ENCODE peak calls at places on chromosomes 2 and 18, in seven cellular contexts. One of them, this sample, is unnamed.

GRCh38 chr18:51275712-51276473 is 78.4 kb upstream of the MEX3C start:
- DNase-seq in omental fat pad: no peak
- DNase-seq in GM13976: no peak
- DNase-seq in endothelial cell: no peak
- DNase-seq in endodermal cell: peak; percentile 52
- DNase-seq in fibroblast of villous mesenchyme: peak; percentile 29
- DNase-seq in mesothelial cell of epicardium: peak; percentile 30
- DNase-seq in this sample: no peak

GRCh38 chr18:67845035-67845434 is 328.5 kb upstream of the DSEL start:
- DNase-seq in omental fat pad: no peak
- DNase-seq in GM13976: no peak
- DNase-seq in endothelial cell: no peak
- DNase-seq in endodermal cell: no peak
- DNase-seq in fibroblast of villous mesenchyme: no peak
- DNase-seq in mesothelial cell of epicardium: no peak
- DNase-seq in this sample: no peak

GRCh38 chr2:159715451-159715850 is 3.1 kb downstream of the MARCHF7 start:
- DNase-seq in omental fat pad: no peak
- DNase-seq in GM13976: no peak
- DNase-seq in endothelial cell: no peak
- DNase-seq in endodermal cell: no peak
- DNase-seq in fibroblast of villous mesenchyme: no peak
- DNase-seq in mesothelial cell of epicardium: no peak
- DNase-seq in this sample: no peak

GRCh38 chr18:50518787-50519520 is 40.9 kb upstream of the MAPK4 start:
- DNase-seq in omental fat pad: no peak
- DNase-seq in GM13976: no peak
- DNase-seq in endothelial cell: no peak
- DNase-seq in endodermal cell: no peak
- DNase-seq in fibroblast of villous mesenchyme: no peak
- DNase-seq in mesothelial cell of epicardium: no peak
- DNase-seq in this sample: no peak

GRCh38 chr2:160174322-160174721 is 25.8 kb downstream of the ITGB6 start:
- DNase-seq in omental fat pad: no peak
- DNase-seq in GM13976: no peak
- DNase-seq in endothelial cell: no peak
- DNase-seq in endodermal cell: no peak
- DNase-seq in fibroblast of villous mesenchyme: no peak
- DNase-seq in mesothelial cell of epicardium: no peak
- DNase-seq in this sample: no peak

GRCh38 chr2:16030206-16031054 is 90.1 kb downstream of the MYCN start:
- DNase-seq in omental fat pad: no peak
- DNase-seq in GM13976: no peak
- DNase-seq in endothelial cell: no peak
- DNase-seq in endodermal cell: peak; percentile 44
- DNase-seq in fibroblast of villous mesenchyme: no peak
- DNase-seq in mesothelial cell of epicardium: no peak
- DNase-seq in this sample: no peak

GRCh38 chr2:113068706-113069485 is 1.1 kb downstream of the IL1F10 start:
- DNase-seq in omental fat pad: no peak
- DNase-seq in GM13976: no peak
- DNase-seq in endothelial cell: no peak
- DNase-seq in endodermal cell: no peak
- DNase-seq in fibroblast of villous mesenchyme: no peak
- DNase-seq in mesothelial cell of epicardium: no peak
- DNase-seq in this sample: no peak

GRCh38 chr2:26043862-26044736 is 10.2 kb downstream of the RAB10 start:
- DNase-seq in omental fat pad: no peak
- DNase-seq in GM13976: peak; percentile 54
- DNase-seq in endothelial cell: no peak
- DNase-seq in endodermal cell: peak; percentile 26
- DNase-seq in fibroblast of villous mesenchyme: peak; percentile 79
- DNase-seq in mesothelial cell of epicardium: no peak
- DNase-seq in this sample: peak; percentile 19

GRCh38 chr2:239577306-239577705 is 176.5 kb upstream of the HDAC4 start:
- DNase-seq in omental fat pad: peak; percentile 20
- DNase-seq in GM13976: no peak
- DNase-seq in endothelial cell: no peak
- DNase-seq in endodermal cell: no peak
- DNase-seq in fibroblast of villous mesenchyme: peak; percentile 7
- DNase-seq in mesothelial cell of epicardium: no peak
- DNase-seq in this sample: no peak

GRCh38 chr2:120362926-120363325 is 17.0 kb downstream of the INHBB start:
- DNase-seq in omental fat pad: no peak
- DNase-seq in GM13976: no peak
- DNase-seq in endothelial cell: no peak
- DNase-seq in endodermal cell: no peak
- DNase-seq in fibroblast of villous mesenchyme: no peak
- DNase-seq in mesothelial cell of epicardium: no peak
- DNase-seq in this sample: no peak

GRCh38 chr2:143223556-143223955 is 94.3 kb downstream of the ARHGAP15 start:
- DNase-seq in omental fat pad: no peak
- DNase-seq in GM13976: no peak
- DNase-seq in endothelial cell: no peak
- DNase-seq in endodermal cell: no peak
- DNase-seq in fibroblast of villous mesenchyme: no peak
- DNase-seq in mesothelial cell of epicardium: no peak
- DNase-seq in this sample: no peak

GRCh38 chr2:127193948-127194267 is 26.2 kb downstream of the CYP27C1 start:
- DNase-seq in omental fat pad: no peak
- DNase-seq in GM13976: no peak
- DNase-seq in endothelial cell: no peak
- DNase-seq in endodermal cell: no peak
- DNase-seq in fibroblast of villous mesenchyme: peak; percentile 63
- DNase-seq in mesothelial cell of epicardium: no peak
- DNase-seq in this sample: no peak

GRCh38 chr2:133817680-133818566 is 249.7 kb upstream of the NCKAP5 start:
- DNase-seq in omental fat pad: no peak
- DNase-seq in GM13976: no peak
- DNase-seq in endothelial cell: no peak
- DNase-seq in endodermal cell: no peak
- DNase-seq in fibroblast of villous mesenchyme: peak; percentile 93
- DNase-seq in mesothelial cell of epicardium: no peak
- DNase-seq in this sample: no peak

GRCh38 chr2:208222351-208222750 is 32.5 kb downstream of the IDH1 start:
- DNase-seq in omental fat pad: no peak
- DNase-seq in GM13976: no peak
- DNase-seq in endothelial cell: no peak
- DNase-seq in endodermal cell: no peak
- DNase-seq in fibroblast of villous mesenchyme: no peak
- DNase-seq in mesothelial cell of epicardium: no peak
- DNase-seq in this sample: no peak

GRCh38 chr2:102620367-102620766 is 1.0 kb downstream of the SLC9A2 start:
- DNase-seq in omental fat pad: no peak
- DNase-seq in GM13976: peak; percentile 9
- DNase-seq in endothelial cell: no peak
- DNase-seq in endodermal cell: peak; percentile 71
- DNase-seq in fibroblast of villous mesenchyme: no peak
- DNase-seq in mesothelial cell of epicardium: no peak
- DNase-seq in this sample: no peak

GRCh38 chr2:66839551-66840320 is 404.8 kb downstream of the MEIS1 start:
- DNase-seq in omental fat pad: no peak
- DNase-seq in GM13976: no peak
- DNase-seq in endothelial cell: no peak
- DNase-seq in endodermal cell: no peak
- DNase-seq in fibroblast of villous mesenchyme: no peak
- DNase-seq in mesothelial cell of epicardium: no peak
- DNase-seq in this sample: no peak

GRCh38 chr2:46459694-46460093 is 19.7 kb upstream of the TMEM247 start:
- DNase-seq in omental fat pad: no peak
- DNase-seq in GM13976: no peak
- DNase-seq in endothelial cell: no peak
- DNase-seq in endodermal cell: no peak
- DNase-seq in fibroblast of villous mesenchyme: no peak
- DNase-seq in mesothelial cell of epicardium: no peak
- DNase-seq in this sample: no peak

GRCh38 chr2:46460241-46460921 is 19.0 kb upstream of the TMEM247 start:
- DNase-seq in omental fat pad: no peak
- DNase-seq in GM13976: no peak
- DNase-seq in endothelial cell: no peak
- DNase-seq in endodermal cell: no peak
- DNase-seq in fibroblast of villous mesenchyme: peak; percentile 33
- DNase-seq in mesothelial cell of epicardium: peak; percentile 35
- DNase-seq in this sample: no peak

GRCh38 chr2:46460991-46461715 is 18.2 kb upstream of the TMEM247 start:
- DNase-seq in omental fat pad: peak; percentile 92
- DNase-seq in GM13976: peak; percentile 73
- DNase-seq in endothelial cell: peak; percentile 92
- DNase-seq in endodermal cell: peak; percentile 94
- DNase-seq in fibroblast of villous mesenchyme: peak; percentile 72
- DNase-seq in mesothelial cell of epicardium: no peak
- DNase-seq in this sample: peak; percentile 54

GRCh38 chr2:46462936-46463335 is 16.4 kb upstream of the TMEM247 start:
- DNase-seq in omental fat pad: no peak
- DNase-seq in GM13976: no peak
- DNase-seq in endothelial cell: no peak
- DNase-seq in endodermal cell: no peak
- DNase-seq in fibroblast of villous mesenchyme: peak; percentile 43
- DNase-seq in mesothelial cell of epicardium: no peak
- DNase-seq in this sample: no peak

DNA sequence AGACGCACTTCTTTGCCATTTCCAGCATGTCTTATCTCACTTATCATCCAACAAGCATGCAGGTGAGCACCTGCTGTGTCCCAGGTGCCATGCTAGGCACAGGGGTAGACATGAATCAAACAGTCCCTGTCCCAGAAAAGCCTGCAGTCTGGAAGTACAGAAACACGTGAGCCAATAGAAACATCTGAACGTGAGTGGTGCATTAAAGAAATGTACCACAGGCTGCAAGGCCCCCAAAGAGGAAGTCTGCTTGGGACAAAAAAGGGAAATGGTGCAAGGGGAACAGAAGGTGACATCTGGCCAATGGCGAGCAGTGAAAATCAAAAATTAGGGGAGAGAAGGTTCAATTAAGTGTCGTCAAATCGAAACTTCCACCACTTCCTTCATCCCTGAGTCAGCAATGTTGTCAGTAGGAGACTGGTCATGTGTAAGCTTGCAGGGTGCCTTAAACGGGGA is 17.6 kb upstream of the TMEM247 start:
- DNase-seq in omental fat pad: no peak
- DNase-seq in GM13976: peak; percentile 27
- DNase-seq in endothelial cell: no peak
- DNase-seq in endodermal cell: no peak
- DNase-seq in fibroblast of villous mesenchyme: no peak
- DNase-seq in mesothelial cell of epicardium: no peak
- DNase-seq in this sample: no peak
- TF ChIP-seq CTCF in omental fat pad: no peak
- TF ChIP-seq CTCF in GM13976: no peak
- TF ChIP-seq CTCF in endothelial cell: peak; percentile 53
- TF ChIP-seq CTCF in endodermal cell: no peak
- TF ChIP-seq CTCF in fibroblast of villous mesenchyme: no peak
- TF ChIP-seq CTCF in mesothelial cell of epicardium: no peak
- TF ChIP-seq CTCF in this sample: no peak

DNA sequence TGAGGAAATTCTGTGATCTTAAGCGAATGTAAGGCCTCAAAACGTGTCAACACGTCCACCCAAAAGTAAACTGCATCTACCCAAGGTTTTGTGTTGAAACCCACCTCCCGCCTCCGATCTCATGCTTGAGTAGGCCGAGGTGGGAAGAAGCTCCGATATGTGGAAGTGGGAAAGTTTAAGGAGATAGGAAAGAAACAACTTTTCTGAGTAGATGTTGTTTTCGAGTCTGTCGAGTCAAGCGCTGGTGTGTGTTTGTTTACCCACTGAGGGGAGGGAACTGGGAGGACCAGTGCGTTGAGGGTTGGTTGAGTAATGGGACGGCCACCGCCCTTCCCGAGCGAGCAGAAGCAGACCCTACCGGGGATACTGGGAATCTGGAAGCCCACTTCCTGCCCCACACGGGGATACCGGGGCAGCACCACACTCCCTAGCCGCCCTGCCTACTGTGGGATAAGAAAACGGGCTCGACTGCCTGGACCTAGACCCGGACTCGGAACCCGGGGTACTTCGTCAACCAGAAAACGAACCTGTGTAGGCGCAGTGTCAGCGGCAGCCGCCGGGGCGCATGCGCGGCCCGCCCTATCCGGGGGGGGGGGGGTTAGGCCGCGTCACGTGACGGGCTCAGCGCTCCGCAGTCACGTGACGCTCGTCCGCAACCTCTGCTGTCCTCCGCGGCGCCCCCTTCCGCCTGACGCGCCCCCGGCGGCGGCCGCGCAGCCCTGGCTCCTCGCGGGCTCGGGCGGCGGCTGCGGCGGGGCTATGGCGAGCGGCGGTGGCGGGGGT is at the start of gene RETREG2:
- DNase-seq in omental fat pad: peak; percentile 28
- DNase-seq in GM13976: peak; percentile 99
- DNase-seq in endothelial cell: peak; percentile 83
- DNase-seq in endodermal cell: peak; percentile 95
- DNase-seq in fibroblast of villous mesenchyme: peak; percentile 94
- DNase-seq in mesothelial cell of epicardium: peak; percentile 78
- DNase-seq in this sample: peak; percentile 94
- TF ChIP-seq CTCF in omental fat pad: peak; percentile 25
- TF ChIP-seq CTCF in GM13976: peak; percentile 63
- TF ChIP-seq CTCF in endothelial cell: peak; percentile 52
- TF ChIP-seq CTCF in endodermal cell: peak; percentile 62
- TF ChIP-seq CTCF in fibroblast of villous mesenchyme: peak; percentile 19
- TF ChIP-seq CTCF in mesothelial cell of epicardium: no peak
- TF ChIP-seq CTCF in this sample: no peak

GRCh38 chr2:229974271-229974670 is 52.0 kb downstream of the FBXO36 start:
- DNase-seq in omental fat pad: no peak
- DNase-seq in GM13976: no peak
- DNase-seq in endothelial cell: no peak
- DNase-seq in endodermal cell: peak; percentile 57
- DNase-seq in fibroblast of villous mesenchyme: peak; percentile 73
- DNase-seq in mesothelial cell of epicardium: no peak
- DNase-seq in this sample: no peak
- TF ChIP-seq CTCF in omental fat pad: no peak
- TF ChIP-seq CTCF in GM13976: no peak
- TF ChIP-seq CTCF in endothelial cell: no peak
- TF ChIP-seq CTCF in endodermal cell: peak; percentile 68
- TF ChIP-seq CTCF in fibroblast of villous mesenchyme: peak; percentile 32
- TF ChIP-seq CTCF in mesothelial cell of epicardium: no peak
- TF ChIP-seq CTCF in this sample: no peak

GRCh38 chr2:7109558-7109935 is 192.3 kb downstream of the RNF144A start:
- DNase-seq in omental fat pad: no peak
- DNase-seq in GM13976: no peak
- DNase-seq in endothelial cell: no peak
- DNase-seq in endodermal cell: no peak
- DNase-seq in fibroblast of villous mesenchyme: no peak
- DNase-seq in mesothelial cell of epicardium: no peak
- DNase-seq in this sample: no peak

GRCh38 chr2:7108792-7109557 is 191.8 kb downstream of the RNF144A start:
- DNase-seq in omental fat pad: no peak
- DNase-seq in GM13976: no peak
- DNase-seq in endothelial cell: no peak
- DNase-seq in endodermal cell: no peak
- DNase-seq in fibroblast of villous mesenchyme: no peak
- DNase-seq in mesothelial cell of epicardium: no peak
- DNase-seq in this sample: no peak

GRCh38 chr2:7116516-7116915 is 199.3 kb downstream of the RNF144A start:
- DNase-seq in omental fat pad: no peak
- DNase-seq in GM13976: no peak
- DNase-seq in endothelial cell: no peak
- DNase-seq in endodermal cell: no peak
- DNase-seq in fibroblast of villous mesenchyme: no peak
- DNase-seq in mesothelial cell of epicardium: no peak
- DNase-seq in this sample: no peak

GRCh38 chr2:7115364-7115763 is 198.2 kb downstream of the RNF144A start:
- DNase-seq in omental fat pad: no peak
- DNase-seq in GM13976: no peak
- DNase-seq in endothelial cell: no peak
- DNase-seq in endodermal cell: no peak
- DNase-seq in fibroblast of villous mesenchyme: no peak
- DNase-seq in mesothelial cell of epicardium: no peak
- DNase-seq in this sample: no peak

GRCh38 chr2:7111626-7112025 is 194.4 kb downstream of the RNF144A start:
- DNase-seq in omental fat pad: no peak
- DNase-seq in GM13976: no peak
- DNase-seq in endothelial cell: no peak
- DNase-seq in endodermal cell: no peak
- DNase-seq in fibroblast of villous mesenchyme: no peak
- DNase-seq in mesothelial cell of epicardium: no peak
- DNase-seq in this sample: no peak
- TF ChIP-seq CTCF in omental fat pad: no peak
- TF ChIP-seq CTCF in GM13976: no peak
- TF ChIP-seq CTCF in endothelial cell: no peak
- TF ChIP-seq CTCF in endodermal cell: peak; percentile 51
- TF ChIP-seq CTCF in fibroblast of villous mesenchyme: no peak
- TF ChIP-seq CTCF in mesothelial cell of epicardium: no peak
- TF ChIP-seq CTCF in this sample: peak; percentile 37

This sample was measured in GM06990.